ENCODE peak calls at places on chromosomes 5 and 9, in seven cellular contexts. Q is mammary epithelial cell, Y is uterus, O is esophagus squamous epithelium, R is thyroid gland, W is cardiac muscle cell, B is fibroblast of lung. F is an unnamed sample.

GRCh38 chr5:119212026-119212425 is 141.1 kb downstream of the DMXL1 start:
- DNase-seq in R (no peak), B (no peak), Q (no peak), W (no peak), O (no peak), Y (no peak), F (no peak)

GRCh38 chr5:58261605-58262004 is 198.3 kb downstream of the PLK2 start:
- DNase-seq in W (no peak), Q (peak; percentile 46), B (peak; percentile 82), R (no peak), O (no peak), Y (no peak), F (no peak)

GRCh38 chr5:63263409-63263808 is 684.8 kb downstream of the LRRC70 start:
- DNase-seq in Y (no peak), W (no peak), O (no peak), Q (no peak), R (no peak), B (no peak), F (no peak)

GRCh38 chr9:68964765-68965164 is 49.1 kb downstream of the PRKACG start:
- DNase-seq in Y (no peak), Q (no peak), R (no peak), W (no peak), O (no peak), B (no peak), F (no peak)

GRCh38 chr5:66967102-66967501 is 229.5 kb downstream of the CD180 start:
- DNase-seq in Q (no peak), W (no peak), O (no peak), R (no peak), Y (no peak), B (peak; percentile 87), F (peak; percentile 46)

GRCh38 chr5:12805165-12805698 is 901.0 kb upstream of the CTNND2 start:
- DNase-seq in Y (no peak), W (no peak), O (no peak), Q (no peak), R (no peak), B (no peak), F (no peak)

GRCh38 chr5:152568101-152568500 is 163.0 kb upstream of the NMUR2 start:
- DNase-seq in Y (no peak), O (no peak), W (no peak), R (no peak), B (no peak), Q (no peak), F (no peak)

GRCh38 chr5:61450880-61451279 is 118.8 kb downstream of the ZSWIM6 start:
- DNase-seq in R (peak; percentile 13), W (no peak), O (no peak), Q (peak; percentile 31), B (peak; percentile 93), Y (no peak), F (no peak)

GRCh38 chr5:125227333-125228075 is 481.1 kb upstream of the ZNF608 start:
- DNase-seq in W (peak; percentile 27), O (no peak), B (peak; percentile 45), Q (no peak), Y (no peak), R (peak; percentile 5), F (no peak)

GRCh38 chr5:174190073-174190675 is 144.7 kb downstream of the NSG2 start:
- DNase-seq in O (no peak), R (no peak), B (no peak), Q (no peak), W (no peak), Y (no peak), F (no peak)

GRCh38 chr5:411728-412127 is 31.2 kb upstream of the EXOC3 start:
- DNase-seq in Y (no peak), R (no peak), Q (no peak), B (no peak), W (no peak), O (no peak), F (no peak)

GRCh38 chr5:151906246-151906645 is 18.4 kb downstream of the GLRA1 start:
- DNase-seq in B (peak; percentile 63), Q (no peak), O (no peak), Y (no peak), R (no peak), W (no peak), F (no peak)

GRCh38 chr5:116750626-116751188 is 176.1 kb upstream of the SEMA6A start:
- DNase-seq in Q (peak; percentile 39), B (no peak), Y (no peak), W (no peak), R (no peak), O (no peak), F (no peak)

GRCh38 chr9:110115341-110115820 is 92.6 kb downstream of the C9orf152 start:
- DNase-seq in Y (no peak), O (no peak), Q (peak; percentile 14), R (no peak), B (peak; percentile 62), W (no peak), F (peak; percentile 52)

GRCh38 chr5:178675922-178676321 is 49.1 kb upstream of the CLK4 start:
- DNase-seq in W (no peak), R (no peak), Y (no peak), B (peak; percentile 4), O (no peak), Q (peak; percentile 69), F (no peak)

GRCh38 chr9:83583151-83584014 is 39.6 kb upstream of the IDNK start:
- DNase-seq in Q (peak; percentile 20), Y (peak; percentile 45), W (peak; percentile 66), R (peak; percentile 72), O (no peak), B (peak; percentile 52), F (peak; percentile 53)

GRCh38 chr5:88502179-88503064 is 233.8 kb upstream of the TMEM161B start:
- DNase-seq in R (no peak), O (no peak), W (no peak), Y (no peak), Q (no peak), B (peak; percentile 39), F (no peak)

GRCh38 chr5:143065185-143065584 is 295.0 kb downstream of the ARHGAP26 start:
- DNase-seq in Q (no peak), B (peak; percentile 73), W (no peak), O (no peak), Y (no peak), R (no peak), F (no peak)

GRCh38 chr5:103037673-103038455 is 82.1 kb downstream of the GIN1 start:
- DNase-seq in R (no peak), B (no peak), Y (no peak), O (no peak), W (no peak), Q (no peak), F (no peak)

DNA sequence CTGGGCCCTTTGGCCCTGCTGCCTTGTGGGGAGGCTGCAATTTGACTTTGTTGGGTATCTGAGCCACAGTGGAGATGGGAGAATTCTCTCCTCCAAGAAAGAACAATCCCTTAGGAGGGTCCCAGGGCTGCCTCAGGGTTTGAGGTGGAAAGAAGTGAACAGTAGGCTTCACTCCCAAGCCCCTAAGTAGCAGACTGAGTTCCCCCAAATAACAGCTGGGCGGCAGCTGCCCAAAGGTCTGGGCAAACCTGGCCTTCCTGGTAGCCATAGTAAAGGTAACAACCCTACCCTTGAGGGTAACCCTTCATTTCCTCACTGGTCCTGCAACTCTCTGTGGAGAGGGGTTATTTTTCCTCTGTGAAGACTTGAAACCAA is 746 bp downstream of the RGS3 start:
- DNase-seq in Q (no peak), W (no peak), O (no peak), R (no peak), Y (no peak), B (no peak), F (no peak)
- H3K4me3 ChIP-seq in Q (no peak overlapping the region), W (peak overlapping the region; percentile 41), O (peak overlapping the region; percentile 51), R (no peak overlapping the region), Y (no peak overlapping the region), B (no peak overlapping the region), F (peak overlapping the region; percentile 57)

GRCh38 chr5:133286483-133286882 is 234.7 kb downstream of the HSPA4 start:
- DNase-seq in O (no peak), Y (no peak), Q (no peak), W (no peak), B (no peak), R (no peak), F (no peak)
- TF ChIP-seq CTCF in O (no peak), Y (no peak), Q (no peak), W (no peak), B (no peak), R (no peak), F (no peak)

GRCh38 chr5:150272531-150272930 is 17.0 kb downstream of the CAMK2A start:
- DNase-seq in Q (peak; percentile 46), B (peak; percentile 20), Y (no peak), O (no peak), R (no peak), W (peak; percentile 74), F (no peak)

GRCh38 chr5:150266807-150267408 is 22.7 kb downstream of the CAMK2A start:
- DNase-seq in W (no peak), Y (no peak), Q (no peak), O (no peak), B (no peak), R (no peak), F (no peak)

GRCh38 chr5:150271923-150272322 is 17.6 kb downstream of the CAMK2A start:
- DNase-seq in Q (no peak), B (no peak), Y (no peak), O (no peak), W (no peak), R (no peak), F (no peak)

GRCh38 chr5:150271296-150271692 is 18.3 kb downstream of the CAMK2A start:
- DNase-seq in W (no peak), B (no peak), Y (no peak), O (no peak), Q (no peak), R (no peak), F (no peak)

GRCh38 chr5:150270546-150271295 is 18.9 kb downstream of the CAMK2A start:
- DNase-seq in Y (no peak), W (no peak), R (no peak), Q (no peak), B (no peak), O (no peak), F (no peak)
- H3K4me1 ChIP-seq in Y (no peaks in the 10 kb centered on the region), W (peaks cover 15% of the 10 kb centered on the region), R (no peaks in the 10 kb centered on the region), Q (peaks cover 5% of the 10 kb centered on the region), B (peaks cover 2% of the 10 kb centered on the region), O (no peaks in the 10 kb centered on the region), F (no peaks in the 10 kb centered on the region)

GRCh38 chr9:16449331-16449730 is 421.1 kb downstream of the BNC2 start:
- DNase-seq in O (no peak), B (no peak), R (no peak), Q (no peak), Y (no peak), W (peak; percentile 15), F (no peak)
- H3K4me3 ChIP-seq in O (no peak overlapping the region), B (no peak overlapping the region), R (no peak overlapping the region), Q (no peak overlapping the region), Y (no peak overlapping the region), W (no peak overlapping the region), F (no peak overlapping the region)

GRCh38 chr5:138911441-138911840 is 36.3 kb upstream of the LRRTM2 start:
- DNase-seq in B (peak; percentile 85), Y (no peak), O (no peak), W (no peak), Q (no peak), R (no peak), F (no peak)
- TF ChIP-seq CTCF in B (no peak), Y (no peak), O (no peak), W (no peak), Q (no peak), R (no peak), F (no peak)

F was measured in heart left ventricle.